ENCODE peak calls at places on chromosomes 2 and 18, in ten cellular contexts. M is NCI-H510A treated with DMSO at 0.1 percent for 48 hours; V is activated T-cell treated with anti-CD3 and anti-CD28 coated beads for 1 hour; Y is mammary epithelial cell; U is activated CD4-positive, alpha-beta T cell treated with anti-CD3 and anti-CD28 coated beads for 24 hours; K is substantia nigra; Z is stimulated activated CD8-positive, alpha-beta memory T cell treated with anti-CD3 and anti-CD28 coated beads, Interleukin-7, amount 100 ng/mL, for 1 hour; F is psoas muscle; D is AG09309; R is NCI-H1105 treated with DMSO at 0.1 percent for 48 hours. X is an unnamed sample.

GRCh38 chr2:109582928-109583895 is 30.6 kb downstream of the SEPTIN10 start:
- DNase-seq in Z (no peak), R (no peak), F (no peak), U (no peak), K (no peak), Y (peak), D (no peak), M (no peak), V (no peak), X (no peak)

GRCh38 chr2:10242998-10243925 is 59.4 kb upstream of the HPCAL1 start:
- DNase-seq in F (no peak), V (no peak), U (no peak), M (no peak), Y (no peak), R (no peak), Z (no peak), D (no peak), K (no peak), X (no peak)

GRCh38 chr18:40553029-40553428 is 1402.0 kb upstream of the PIK3C3 start:
- DNase-seq in Z (no peak), K (no peak), F (no peak), M (no peak), R (no peak), D (no peak), Y (peak), V (no peak), U (no peak), X (no peak)

GRCh38 chr18:32258558-32259204 is 68.8 kb downstream of the MEP1B start:
- DNase-seq in V (no peak), F (no peak), M (no peak), Y (no peak), K (no peak), R (no peak), D (no peak), U (no peak), Z (no peak), X (no peak)

GRCh38 chr2:205762883-205763282 is 80.6 kb downstream of the NRP2 start:
- DNase-seq in M (no peak), F (no peak), U (no peak), K (no peak), D (no peak), Z (no peak), Y (no peak), V (no peak), R (no peak), X (no peak)

GRCh38 chr2:28094794-28095193 is 204.3 kb downstream of the BABAM2 start:
- DNase-seq in M (no peak), Z (no peak), D (no peak), F (no peak), U (no peak), K (no peak), R (no peak), Y (no peak), V (no peak), X (no peak)

GRCh38 chr2:10297950-10298349 is 4.8 kb upstream of the HPCAL1 start:
- DNase-seq in U (no peak), Z (no peak), F (peak), M (no peak), R (no peak), Y (peak), K (no peak), V (peak), D (peak), X (no peak)

GRCh38 chr2:181106789-181107418 is 126.5 kb downstream of the UBE2E3 start:
- DNase-seq in M (no peak), F (no peak), R (no peak), Z (no peak), U (no peak), D (peak), Y (peak), K (no peak), V (no peak), X (peak)

GRCh38 chr18:12253517-12254136 is 534 bp upstream of the CIDEA start:
- DNase-seq in D (no peak), U (no peak), Z (no peak), R (no peak), F (no peak), V (no peak), M (peak), K (no peak), Y (no peak), X (peak)